ENCODE peak calls at places on chromosomes 4 and X, in five cellular contexts. C is activated CD8-positive, alpha-beta memory T cell treated with anti-CD3 and anti-CD28 coated beads, Interleukin-2, amount 50 U/mL, for 48 hours; B is right cardiac atrium; O is endothelial cell; Q is sigmoid colon. X is an unnamed sample.
A peak's percentile ranks its signal among the peaks of the same experiment; 100 is the strongest.

GRCh38 chrX:71911731-71912050 is 1.0 kb downstream of the NHSL2 start:
- DNase-seq in C (no peak), B (peak; percentile 15), O (no peak), Q (peak; percentile 69), X (no peak)

GRCh38 chr4:83251074-83251835 is 33.3 kb downstream of the COQ2 start:
- DNase-seq in C (no peak), B (no peak), O (no peak), Q (no peak), X (no peak)

GRCh38 chr4:1711055-1711905 is 839 bp downstream of the SLBP start:
- DNase-seq in C (peak; percentile 74), B (peak; percentile 60), O (peak; percentile 44), Q (peak; percentile 83), X (no peak)

GRCh38 chrX:151713859-151714258 is 2.0 kb upstream of the FATE1 start:
- DNase-seq in C (peak; percentile 51), B (no peak), O (peak; percentile 54), Q (no peak), X (peak; percentile 57)

GRCh38 chr4:79682801-79683217 is 274.8 kb upstream of the GK2 start:
- DNase-seq in C (no peak), B (peak; percentile 10), O (no peak), Q (no peak), X (no peak)

GRCh38 chr4:100079264-100079663 is 111.0 kb downstream of the DDIT4L start:
- DNase-seq in C (no peak), B (no peak), O (no peak), Q (no peak), X (no peak)

GRCh38 chr4:189117426-189117825 is 823.2 kb upstream of the FRG1 start:
- DNase-seq in C (no peak), B (no peak), O (peak; percentile 26), Q (no peak), X (no peak)

GRCh38 chrX:72685810-72686465 is 28.2 kb downstream of the PHKA1 start:
- DNase-seq in C (no peak), B (no peak), O (no peak), Q (no peak), X (no peak)

GRCh38 chr4:186757696-186758330 is 34.2 kb upstream of the FAT1 start:
- DNase-seq in C (no peak), B (no peak), O (no peak), Q (no peak), X (no peak)

GRCh38 chr4:101643201-101643600 is 147.3 kb upstream of the BANK1 start:
- DNase-seq in C (no peak), B (no peak), O (no peak), Q (no peak), X (no peak)

GRCh38 chrX:2682582-2683177 is 8.4 kb upstream of the CD99 start:
- DNase-seq in C (no peak), B (no peak), O (no peak), Q (no peak), X (peak; percentile 43)

GRCh38 chr4:41160010-41160789 is 54.1 kb downstream of the APBB2 start:
- DNase-seq in C (no peak), B (no peak), O (no peak), Q (no peak), X (no peak)